ENCODE peak calls at places on chromosomes 11 and 22, in seven cellular contexts. O is sciatic nerve; G is activated CD4-positive, alpha-beta T cell treated with anti-CD3 and anti-CD28 coated beads for 24 hours; D is right lobe of liver; Q is iris pigment epithelial cell; B is HS-27A; R is upper lobe of right lung. I is an unnamed sample.

GRCh38 chr22:24894998-24895397 is 51.5 kb downstream of the LHFPL7 start:
- DNase-seq in O (peak; percentile 86), G (no peak), D (peak; percentile 83), Q (peak; percentile 90), B (peak; percentile 9), R (peak; percentile 79), I (peak; percentile 88)

GRCh38 chr11:114202011-114202609 is 94.1 kb upstream of the NNMT start:
- DNase-seq in O (no peak), G (no peak), D (no peak), Q (peak; percentile 45), B (no peak), R (no peak), I (no peak)

GRCh38 chr11:46296520-46297448 is 19.3 kb downstream of the CREB3L1 start:
- DNase-seq in O (no peak), G (no peak), D (no peak), Q (peak; percentile 96), B (peak; percentile 87), R (no peak), I (peak; percentile 83)

GRCh38 chr11:5655474-5655873 is 29.4 kb downstream of the TRIM5 start:
- DNase-seq in O (no peak), G (no peak), D (no peak), Q (no peak), B (no peak), R (no peak), I (no peak)

GRCh38 chr22:20316217-20316843 is 3.5 kb downstream of the DGCR6L start:
- DNase-seq in O (peak; percentile 58), G (no peak), D (no peak), Q (no peak), B (no peak), R (peak; percentile 60), I (peak; percentile 58)

GRCh38 chr11:71309611-71310010 is 57.2 kb upstream of the SHANK2 start:
- DNase-seq in O (no peak), G (no peak), D (peak; percentile 3), Q (no peak), B (no peak), R (peak; percentile 19), I (peak; percentile 7)

GRCh38 chr11:73143126-73143838 is 1.2 kb upstream of the FCHSD2 start:
- DNase-seq in O (no peak), G (no peak), D (no peak), Q (no peak), B (no peak), R (no peak), I (no peak)

GRCh38 chr11:34783816-34784317 is 132.3 kb downstream of the APIP start:
- DNase-seq in O (no peak), G (no peak), D (peak; percentile 76), Q (no peak), B (no peak), R (no peak), I (no peak)

GRCh38 chr11:113142508-113142907 is 171.9 kb upstream of the TTC12 start:
- DNase-seq in O (no peak), G (no peak), D (no peak), Q (no peak), B (no peak), R (no peak), I (no peak)

I was measured in sigmoid colon.